ENCODE peak calls at places on chromosome 12, in five cellular contexts. G, B, Q, C and O are unnamed samples.

GRCh38 chr12:40734283-40734682 is 42.0 kb downstream of the CNTN1 start:
- DNase-seq in G (no peak), B (no peak), Q (no peak), C (no peak), O (no peak)

GRCh38 chr12:42744539-42745156 is 155.1 kb upstream of the PRICKLE1 start:
- DNase-seq in G (no peak), B (peak; percentile 52), Q (no peak), C (no peak), O (no peak)

GRCh38 chr12:56601503-56601902 is 28.6 kb downstream of the BAZ2A start:
- DNase-seq in G (no peak), B (no peak), Q (peak; percentile 13), C (peak; percentile 24), O (no peak)

GRCh38 chr12:111428728-111429175 is 23.0 kb downstream of the SH2B3 start:
- DNase-seq in G (no peak), B (no peak), Q (peak; percentile 70), C (no peak), O (no peak)

GRCh38 chr12:119804011-119804641 is 73.0 kb downstream of the CIT start:
- DNase-seq in G (peak; percentile 57), B (peak; percentile 80), Q (no peak), C (no peak), O (no peak)

GRCh38 chr12:7716391-7716790 is 5.2 kb downstream of the DPPA3 start:
- DNase-seq in G (no peak), B (no peak), Q (no peak), C (no peak), O (no peak)

GRCh38 chr12:116508145-116509121 is 50.7 kb upstream of the MAP1LC3B2 start:
- DNase-seq in G (peak; percentile 22), B (no peak), Q (peak; percentile 39), C (no peak), O (no peak)

GRCh38 chr12:72543777-72544467 is 271.8 kb downstream of the TRHDE start:
- DNase-seq in G (no peak), B (no peak), Q (no peak), C (no peak), O (no peak)

GRCh38 chr12:27879708-27880107 is 92.8 kb downstream of the PTHLH start:
- DNase-seq in G (no peak), B (no peak), Q (no peak), C (no peak), O (no peak)

GRCh38 chr12:69837191-69838085 is 12.4 kb downstream of the MYRFL start:
- DNase-seq in G (no peak), B (no peak), Q (no peak), C (no peak), O (no peak)

GRCh38 chr12:84070311-84070710 is 842.3 kb downstream of the SLC6A15 start:
- DNase-seq in G (peak; percentile 79), B (peak; percentile 97), Q (peak; percentile 9), C (no peak), O (no peak)

GRCh38 chr12:118061876-118062791 is 1.2 kb upstream of the WSB2 start:
- DNase-seq in G (peak; percentile 61), B (no peak), Q (peak; percentile 55), C (no peak), O (no peak)

GRCh38 chr12:41998451-41998850 is 146.2 kb downstream of the GXYLT1 start:
- DNase-seq in G (no peak), B (no peak), Q (no peak), C (no peak), O (no peak)

GRCh38 chr12:53378705-53379388 is 1.1 kb upstream of the SP1 start:
- DNase-seq in G (no peak), B (no peak), Q (no peak), C (no peak), O (no peak)

GRCh38 chr12:47964102-47964723 is 817 bp downstream of the TMEM106C start:
- DNase-seq in G (no peak), B (no peak), Q (peak; percentile 35), C (no peak), O (no peak)

GRCh38 chr12:6430990-6431353 is 13.8 kb upstream of the CD27 start:
- DNase-seq in G (no peak), B (no peak), Q (no peak), C (no peak), O (no peak)

GRCh38 chr12:75190846-75191245 is 18.8 kb downstream of the KCNC2 start:
- DNase-seq in G (no peak), B (no peak), Q (no peak), C (no peak), O (no peak)

GRCh38 chr12:81800298-81801148 is 41.4 kb upstream of the PPFIA2 start:
- DNase-seq in G (peak; percentile 19), B (no peak), Q (no peak), C (no peak), O (no peak)

GRCh38 chr12:77947746-77948145 is 117.1 kb downstream of the NAV3 start:
- DNase-seq in G (no peak), B (no peak), Q (no peak), C (no peak), O (no peak)

GRCh38 chr12:118150625-118151024 is 14.7 kb downstream of the PEBP1 start:
- DNase-seq in G (no peak), B (no peak), Q (no peak), C (no peak), O (no peak)

GRCh38 chr12:98532687-98533304 is 17.4 kb downstream of the TMPO start:
- DNase-seq in G (peak; percentile 64), B (peak; percentile 30), Q (no peak), C (no peak), O (no peak)

GRCh38 chr12:56922032-56922431 is 12.2 kb downstream of the SDR9C7 start:
- DNase-seq in G (no peak), B (no peak), Q (no peak), C (no peak), O (no peak)

GRCh38 chr12:53502983-53503728 is 2.1 kb downstream of the TARBP2 start:
- DNase-seq in G (no peak), B (no peak), Q (no peak), C (no peak), O (no peak)

GRCh38 chr12:14394317-14395058 is 29.0 kb downstream of the ATF7IP start:
- DNase-seq in G (peak; percentile 89), B (no peak), Q (no peak), C (no peak), O (no peak)

GRCh38 chr12:45577844-45578399 is 151.6 kb upstream of the ARID2 start:
- DNase-seq in G (no peak), B (no peak), Q (no peak), C (no peak), O (no peak)

GRCh38 chr12:56104815-56105476 is 587 bp downstream of the PA2G4 start:
- DNase-seq in G (no peak), B (no peak), Q (no peak), C (no peak), O (no peak)

GRCh38 chr12:55724226-55724939 is 4.2 kb downstream of the RDH5 start:
- DNase-seq in G (peak; percentile 78), B (peak; percentile 71), Q (peak; percentile 82), C (peak; percentile 55), O (peak; percentile 66)

GRCh38 chr12:22657538-22657937 is 32.6 kb downstream of the ETNK1 start:
- DNase-seq in G (peak; percentile 44), B (peak; percentile 34), Q (no peak), C (no peak), O (no peak)

GRCh38 chr12:44717612-44718011 is 158.5 kb downstream of the NELL2 start:
- DNase-seq in G (no peak), B (no peak), Q (no peak), C (no peak), O (no peak)

GRCh38 chr12:68113644-68114043 is 45.9 kb downstream of the IFNG start:
- DNase-seq in G (no peak), B (no peak), Q (peak; percentile 22), C (peak; percentile 8), O (no peak)
- TF ChIP-seq CTCF in G (no peak), B (no peak), Q (no peak), C (peak; percentile 43), O (peak; percentile 34)

GRCh38 chr12:113151655-113152054 is 2.1 kb downstream of the CFAP73 start:
- DNase-seq in G (no peak), B (no peak), Q (no peak), C (no peak), O (no peak)
- TF ChIP-seq CTCF in G (no peak), B (no peak), Q (no peak), C (no peak), O (no peak)

GRCh38 chr12:9732966-9733461 is at the start of gene CLECL1:
- DNase-seq in G (no peak), B (no peak), Q (no peak), C (no peak), O (no peak)
- TF ChIP-seq CTCF in G (no peak), B (no peak), Q (no peak), C (no peak), O (no peak)

DNA sequence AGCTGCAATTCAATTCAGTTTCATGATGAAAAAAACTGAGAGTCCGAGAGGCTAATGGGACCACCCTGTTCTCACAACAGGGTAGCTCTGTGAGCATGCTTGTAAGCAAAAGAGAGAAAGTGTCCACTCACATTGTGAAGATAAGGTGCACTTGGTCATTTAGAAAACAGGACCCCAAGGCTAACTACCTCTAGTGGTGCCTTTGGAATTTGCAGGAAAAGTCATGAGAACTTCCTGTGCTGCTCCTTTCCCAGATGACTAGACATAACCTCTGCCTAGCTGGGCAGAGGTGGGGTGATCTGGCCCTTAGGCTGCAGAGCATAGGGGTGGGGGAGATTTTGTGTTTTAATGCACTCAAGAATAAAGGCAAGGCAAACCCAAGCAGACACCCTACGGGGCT is 118.9 kb downstream of the STAB2 start:
- DNase-seq in G (no peak), B (no peak), Q (no peak), C (no peak), O (no peak)
- TF ChIP-seq CTCF in G (no peak), B (no peak), Q (peak; percentile 16), C (no peak), O (no peak)

GRCh38 chr12:121026274-121027045 is 10.2 kb upstream of the C12orf43 start:
- DNase-seq in G (no peak), B (no peak), Q (no peak), C (no peak), O (no peak)
- TF ChIP-seq CTCF in G (no peak), B (no peak), Q (peak; percentile 55), C (no peak), O (no peak)

GRCh38 chr12:49345840-49346658 is 639 bp upstream of the DNAJC22 start:
- DNase-seq in G (no peak), B (no peak), Q (no peak), C (no peak), O (no peak)

GRCh38 chr12:49348781-49349180 is 2.1 kb downstream of the DNAJC22 start:
- DNase-seq in G (no peak), B (no peak), Q (no peak), C (no peak), O (no peak)

GRCh38 chr12:49347307-49348237 is 884 bp downstream of the DNAJC22 start:
- DNase-seq in G (peak; percentile 89), B (peak; percentile 69), Q (peak; percentile 91), C (peak; percentile 69), O (peak; percentile 77)

GRCh38 chr12:49345048-49345839 is 1.4 kb upstream of the DNAJC22 start:
- DNase-seq in G (no peak), B (no peak), Q (peak; percentile 24), C (no peak), O (no peak)

GRCh38 chr12:49346659-49347306 is at the start of gene DNAJC22:
- DNase-seq in G (no peak), B (no peak), Q (peak; percentile 38), C (no peak), O (no peak)
- TF ChIP-seq CTCF in G (no peak), B (no peak), Q (no peak), C (no peak), O (no peak)